ENCODE peak calls at places on chromosomes 2 and 18, in six cellular contexts. C is endodermal cell, W is body of pancreas, F is psoas muscle, R is glutamatergic neuron, J is neural progenitor cell. T is an unnamed sample.

GRCh38 chr2:171529914-171530313 is 7.6 kb downstream of the CYBRD1 start:
- DNase-seq in C (peak; percentile 60), F (no peak), W (no peak), J (no peak), R (no peak), T (no peak)

GRCh38 chr2:216006164-216006663 is 7.1 kb downstream of the MREG start:
- DNase-seq in R (no peak), W (no peak), F (peak; percentile 23), J (peak; percentile 56), C (peak; percentile 87), T (no peak)

GRCh38 chr2:25252291-25253152 is 84.1 kb upstream of the POMC start:
- DNase-seq in R (peak; percentile 90), W (peak; percentile 75), J (peak; percentile 98), C (peak; percentile 96), F (peak; percentile 66), T (peak; percentile 92)

GRCh38 chr2:200702646-200703118 is 109.0 kb upstream of the BZW1 start:
- DNase-seq in J (no peak), C (no peak), R (no peak), W (no peak), F (no peak), T (no peak)

GRCh38 chr18:77025831-77026363 is 106.7 kb downstream of the MBP start:
- DNase-seq in J (no peak), R (no peak), F (no peak), W (no peak), C (no peak), T (no peak)

GRCh38 chr18:35950628-35950982 is 21.9 kb upstream of the RMP24 start:
- DNase-seq in F (no peak), R (no peak), C (no peak), W (no peak), J (no peak), T (no peak)

GRCh38 chr2:138324068-138324771 is 177.3 kb upstream of the SPOPL start:
- DNase-seq in F (no peak), R (no peak), J (no peak), W (peak; percentile 14), C (peak; percentile 48), T (no peak)

GRCh38 chr2:120758181-120759048 is 22.7 kb downstream of the GLI2 start:
- DNase-seq in R (no peak), F (peak; percentile 69), W (peak; percentile 14), J (peak; percentile 64), C (peak; percentile 68), T (peak; percentile 76)

GRCh38 chr2:101806123-101806522 is 108.6 kb downstream of the MAP4K4 start:
- DNase-seq in W (no peak), F (no peak), J (no peak), C (peak; percentile 67), R (no peak), T (no peak)

GRCh38 chr2:149872041-149872440 is 284.5 kb upstream of the MMADHC start:
- DNase-seq in W (no peak), R (no peak), J (no peak), F (no peak), C (no peak), T (no peak)

GRCh38 chr2:212030709-212031108 is 507.9 kb downstream of the ERBB4 start:
- DNase-seq in F (no peak), W (no peak), J (no peak), R (no peak), C (no peak), T (no peak)

GRCh38 chr2:239676716-239677454 is 276.1 kb upstream of the HDAC4 start:
- DNase-seq in F (no peak), C (peak; percentile 33), J (peak; percentile 33), R (no peak), W (no peak), T (peak; percentile 44)

GRCh38 chr2:21043744-21044532 is at the start of gene APOB:
- DNase-seq in J (peak; percentile 85), W (peak; percentile 29), R (peak; percentile 73), C (peak; percentile 87), F (peak; percentile 16), T (peak; percentile 72)

GRCh38 chr2:50538137-50538536 is 493.8 kb downstream of the NRXN1 start:
- DNase-seq in W (no peak), J (no peak), R (no peak), F (no peak), C (no peak), T (no peak)

GRCh38 chr2:157980020-157980419 is 103.9 kb upstream of the ACVR1 start:
- DNase-seq in J (no peak), F (no peak), W (no peak), R (no peak), C (no peak), T (no peak)

GRCh38 chr2:14451312-14451711 is 181.2 kb upstream of the LRATD1 start:
- DNase-seq in R (no peak), J (peak; percentile 4), F (no peak), C (no peak), W (no peak), T (no peak)

GRCh38 chr2:44776924-44777480 is 164.5 kb upstream of the SIX3 start:
- DNase-seq in J (no peak), W (no peak), F (no peak), C (no peak), R (no peak), T (no peak)

GRCh38 chr2:47891369-47892337 is 14.6 kb downstream of the FBXO11 start:
- DNase-seq in F (no peak), C (no peak), R (no peak), J (no peak), W (no peak), T (no peak)

GRCh38 chr2:188369365-188369764 is 77.7 kb downstream of the GULP1 start:
- DNase-seq in F (no peak), W (peak; percentile 31), C (peak; percentile 69), J (peak; percentile 66), R (no peak), T (peak; percentile 8)

GRCh38 chr2:215241791-215242305 is 70.0 kb upstream of the ATIC start:
- DNase-seq in F (no peak), R (no peak), C (no peak), J (no peak), W (no peak), T (no peak)

GRCh38 chr2:96815326-96816126 is 542 bp upstream of the CNNM3 start:
- DNase-seq in C (peak; percentile 63), J (peak; percentile 46), R (no peak), F (no peak), W (peak; percentile 40), T (peak; percentile 24)

GRCh38 chr2:9771481-9772017 is 71.7 kb upstream of the TAF1B start:
- DNase-seq in J (peak; percentile 56), C (peak; percentile 57), W (no peak), R (peak; percentile 62), F (no peak), T (peak; percentile 44)

GRCh38 chr2:10772868-10773215 is 39.7 kb downstream of the PDIA6 start:
- DNase-seq in R (no peak), J (no peak), W (no peak), F (no peak), C (no peak), T (no peak)

GRCh38 chr2:47198985-47199451 is 43.9 kb upstream of the STPG4 start:
- DNase-seq in C (no peak), W (no peak), R (no peak), F (no peak), J (no peak), T (no peak)

GRCh38 chr2:207692206-207693065 is 19.0 kb upstream of the CCNYL1 start:
- DNase-seq in W (peak; percentile 62), C (peak; percentile 80), J (peak; percentile 72), F (no peak), R (peak; percentile 48), T (peak; percentile 20)

GRCh38 chr2:44075536-44075935 is 79.7 kb upstream of the LRPPRC start:
- DNase-seq in J (no peak), R (no peak), F (peak; percentile 70), W (no peak), C (no peak), T (no peak)

GRCh38 chr2:137607722-137608121 is 356.6 kb upstream of the HNMT start:
- DNase-seq in C (no peak), W (no peak), R (no peak), J (no peak), F (no peak), T (no peak)

DNA sequence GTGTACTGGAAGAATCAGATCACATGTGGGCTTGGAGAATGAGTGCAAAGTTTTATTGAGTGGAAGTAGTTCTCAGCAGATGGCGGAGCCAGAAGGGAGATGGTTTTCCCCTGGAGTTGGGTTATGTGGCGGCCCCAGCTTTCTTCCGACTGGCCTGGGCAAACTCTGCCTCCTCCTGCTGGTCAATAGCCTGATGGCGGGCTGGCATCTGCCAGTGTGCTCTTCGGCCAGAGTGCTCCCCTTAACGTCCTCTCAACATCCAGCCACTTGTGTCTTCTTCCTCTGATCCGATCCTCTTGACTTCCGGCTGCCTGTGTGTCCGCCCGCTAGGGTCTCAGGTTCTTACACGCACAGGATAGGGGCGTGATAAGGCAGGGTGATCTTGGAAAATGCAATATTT is 741.3 kb downstream of the RNF144A start:
- DNase-seq in C (peak; percentile 52), W (no peak), J (no peak), R (no peak), F (no peak), T (no peak)
- TF ChIP-seq CTCF in C (peak; percentile 50), W (no peak), J (peak; percentile 6), R (no peak), F (no peak), T (no peak)

GRCh38 chr2:233063269-233063975 is 3.3 kb downstream of the INPP5D start:
- DNase-seq in J (peak; percentile 31), R (no peak), W (no peak), C (peak; percentile 90), F (no peak), T (peak; percentile 28)
- TF ChIP-seq CTCF in J (peak; percentile 41), R (peak; percentile 33), W (no peak), C (peak; percentile 70), F (no peak), T (peak; percentile 23)

GRCh38 chr2:130342533-130343275 is at the start of gene IMP4:
- DNase-seq in J (peak; percentile 99), C (peak; percentile 98), F (peak; percentile 96), W (peak; percentile 98), R (peak; percentile 90), T (peak; percentile 89)
- TF ChIP-seq CTCF in J (peak; percentile 44), C (peak; percentile 65), F (peak; percentile 26), W (peak; percentile 44), R (no peak), T (no peak)

GRCh38 chr2:100670232-100670631 is 107.4 kb downstream of the PDCL3 start:
- DNase-seq in C (peak; percentile 59), J (peak; percentile 36), R (no peak), F (no peak), W (no peak), T (no peak)

GRCh38 chr2:100664756-100665101 is 101.9 kb downstream of the PDCL3 start:
- DNase-seq in J (no peak), W (no peak), R (no peak), F (no peak), C (no peak), T (no peak)

GRCh38 chr2:100666996-100667395 is 104.2 kb downstream of the PDCL3 start:
- DNase-seq in R (no peak), J (no peak), W (no peak), F (no peak), C (no peak), T (no peak)

GRCh38 chr2:100664021-100664755 is 101.4 kb downstream of the PDCL3 start:
- DNase-seq in C (no peak), W (no peak), R (no peak), F (no peak), J (no peak), T (no peak)

DNA sequence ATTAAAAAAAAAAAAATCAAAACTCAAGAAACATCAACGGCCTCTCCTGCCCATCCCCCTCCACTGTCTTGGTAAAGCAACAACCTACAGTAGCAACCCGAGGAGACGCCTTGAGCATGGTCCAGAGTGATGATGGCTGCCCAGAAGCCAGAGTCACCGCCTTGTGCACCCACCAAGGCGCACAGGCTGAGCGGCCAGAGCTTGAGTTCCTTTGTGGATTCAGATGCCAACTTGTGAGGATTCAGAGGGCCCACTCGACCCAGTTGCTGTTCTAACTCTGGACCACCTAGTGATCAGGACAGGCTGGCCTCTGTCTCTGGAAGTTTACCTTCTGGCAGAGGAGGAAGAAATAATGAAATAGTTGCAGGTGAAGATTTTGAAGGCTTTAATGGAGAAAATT is 105.0 kb downstream of the PDCL3 start:
- DNase-seq in F (no peak), W (no peak), R (no peak), J (no peak), C (no peak), T (no peak)
- TF ChIP-seq CTCF in F (no peak), W (no peak), R (no peak), J (no peak), C (no peak), T (no peak)

T was measured in nephron progenitor cell.